ENCODE peak calls at places on chromosomes 12 and 14, in nine cellular contexts. One of them, this sample, is unnamed.

GRCh38 chr14:73211251-73211650 is 26.1 kb upstream of the PAPLN start:
- DNase-seq in fibroblast of the aortic adventitia: no peak
- DNase-seq in amniotic epithelial cell: no peak
- DNase-seq in CD4-positive, alpha-beta T cell: no peak
- DNase-seq in AG08396: no peak
- DNase-seq in activated CD4-positive, alpha-beta T cell treated with anti-CD3 and anti-CD28 coated beads, Interleukin-2, amount 50 U/mL, for 4 hours: no peak
- DNase-seq in esophagus squamous epithelium: no peak
- DNase-seq in ascending aorta: no peak
- DNase-seq in CD8-positive, alpha-beta T cell: no peak
- DNase-seq in this sample: no peak

GRCh38 chr14:52051861-52052260 is 17.0 kb downstream of the NID2 start:
- DNase-seq in AG08396: no peak
- DNase-seq in activated CD4-positive, alpha-beta T cell treated with anti-CD3 and anti-CD28 coated beads, Interleukin-2, amount 50 U/mL, for 4 hours: no peak
- DNase-seq in amniotic epithelial cell: peak; percentile 85
- DNase-seq in CD8-positive, alpha-beta T cell: no peak
- DNase-seq in ascending aorta: no peak
- DNase-seq in esophagus squamous epithelium: no peak
- DNase-seq in fibroblast of the aortic adventitia: peak; percentile 65
- DNase-seq in CD4-positive, alpha-beta T cell: no peak
- DNase-seq in this sample: no peak

GRCh38 chr14:89477391-89477790 is 60.4 kb upstream of the FOXN3 start:
- DNase-seq in CD4-positive, alpha-beta T cell: no peak
- DNase-seq in amniotic epithelial cell: no peak
- DNase-seq in ascending aorta: peak; percentile 76
- DNase-seq in AG08396: no peak
- DNase-seq in activated CD4-positive, alpha-beta T cell treated with anti-CD3 and anti-CD28 coated beads, Interleukin-2, amount 50 U/mL, for 4 hours: no peak
- DNase-seq in fibroblast of the aortic adventitia: peak; percentile 27
- DNase-seq in CD8-positive, alpha-beta T cell: no peak
- DNase-seq in esophagus squamous epithelium: no peak
- DNase-seq in this sample: no peak

GRCh38 chr12:94930216-94930654 is 73.3 kb downstream of the NDUFA12 start:
- DNase-seq in CD4-positive, alpha-beta T cell: no peak
- DNase-seq in activated CD4-positive, alpha-beta T cell treated with anti-CD3 and anti-CD28 coated beads, Interleukin-2, amount 50 U/mL, for 4 hours: no peak
- DNase-seq in ascending aorta: no peak
- DNase-seq in fibroblast of the aortic adventitia: no peak
- DNase-seq in AG08396: no peak
- DNase-seq in esophagus squamous epithelium: no peak
- DNase-seq in amniotic epithelial cell: no peak
- DNase-seq in CD8-positive, alpha-beta T cell: no peak
- DNase-seq in this sample: no peak

GRCh38 chr12:80858356-80858755 is 79.4 kb downstream of the LIN7A start:
- DNase-seq in amniotic epithelial cell: no peak
- DNase-seq in activated CD4-positive, alpha-beta T cell treated with anti-CD3 and anti-CD28 coated beads, Interleukin-2, amount 50 U/mL, for 4 hours: no peak
- DNase-seq in CD8-positive, alpha-beta T cell: no peak
- DNase-seq in esophagus squamous epithelium: no peak
- DNase-seq in AG08396: no peak
- DNase-seq in fibroblast of the aortic adventitia: peak; percentile 17
- DNase-seq in CD4-positive, alpha-beta T cell: no peak
- DNase-seq in ascending aorta: no peak
- DNase-seq in this sample: no peak

GRCh38 chr12:57451233-57451778 is 3.8 kb upstream of the INHBE start:
- DNase-seq in AG08396: no peak
- DNase-seq in activated CD4-positive, alpha-beta T cell treated with anti-CD3 and anti-CD28 coated beads, Interleukin-2, amount 50 U/mL, for 4 hours: no peak
- DNase-seq in CD4-positive, alpha-beta T cell: no peak
- DNase-seq in CD8-positive, alpha-beta T cell: no peak
- DNase-seq in ascending aorta: no peak
- DNase-seq in fibroblast of the aortic adventitia: no peak
- DNase-seq in esophagus squamous epithelium: no peak
- DNase-seq in amniotic epithelial cell: peak; percentile 23
- DNase-seq in this sample: no peak

GRCh38 chr12:56903374-56903773 is 30.8 kb downstream of the SDR9C7 start:
- DNase-seq in CD4-positive, alpha-beta T cell: no peak
- DNase-seq in esophagus squamous epithelium: no peak
- DNase-seq in AG08396: no peak
- DNase-seq in ascending aorta: no peak
- DNase-seq in CD8-positive, alpha-beta T cell: no peak
- DNase-seq in activated CD4-positive, alpha-beta T cell treated with anti-CD3 and anti-CD28 coated beads, Interleukin-2, amount 50 U/mL, for 4 hours: no peak
- DNase-seq in fibroblast of the aortic adventitia: no peak
- DNase-seq in amniotic epithelial cell: no peak
- DNase-seq in this sample: no peak

GRCh38 chr14:45947785-45948184 is 694.8 kb upstream of the MIS18BP1 start:
- DNase-seq in amniotic epithelial cell: no peak
- DNase-seq in esophagus squamous epithelium: no peak
- DNase-seq in CD4-positive, alpha-beta T cell: no peak
- DNase-seq in fibroblast of the aortic adventitia: no peak
- DNase-seq in CD8-positive, alpha-beta T cell: no peak
- DNase-seq in activated CD4-positive, alpha-beta T cell treated with anti-CD3 and anti-CD28 coated beads, Interleukin-2, amount 50 U/mL, for 4 hours: no peak
- DNase-seq in ascending aorta: no peak
- DNase-seq in AG08396: no peak
- DNase-seq in this sample: no peak

GRCh38 chr12:24759155-24759554 is 189.7 kb downstream of the BCAT1 start:
- DNase-seq in AG08396: no peak
- DNase-seq in fibroblast of the aortic adventitia: peak; percentile 38
- DNase-seq in ascending aorta: no peak
- DNase-seq in esophagus squamous epithelium: no peak
- DNase-seq in CD4-positive, alpha-beta T cell: no peak
- DNase-seq in CD8-positive, alpha-beta T cell: no peak
- DNase-seq in activated CD4-positive, alpha-beta T cell treated with anti-CD3 and anti-CD28 coated beads, Interleukin-2, amount 50 U/mL, for 4 hours: no peak
- DNase-seq in amniotic epithelial cell: peak; percentile 95
- DNase-seq in this sample: no peak

GRCh38 chr12:19970116-19970515 is 398.2 kb upstream of the PDE3A start:
- DNase-seq in ascending aorta: no peak
- DNase-seq in CD8-positive, alpha-beta T cell: no peak
- DNase-seq in activated CD4-positive, alpha-beta T cell treated with anti-CD3 and anti-CD28 coated beads, Interleukin-2, amount 50 U/mL, for 4 hours: no peak
- DNase-seq in amniotic epithelial cell: peak; percentile 95
- DNase-seq in AG08396: no peak
- DNase-seq in CD4-positive, alpha-beta T cell: no peak
- DNase-seq in fibroblast of the aortic adventitia: peak; percentile 87
- DNase-seq in esophagus squamous epithelium: no peak
- DNase-seq in this sample: no peak

GRCh38 chr12:115507951-115508722 is 769.4 kb downstream of the MED13L start:
- DNase-seq in esophagus squamous epithelium: no peak
- DNase-seq in amniotic epithelial cell: no peak
- DNase-seq in activated CD4-positive, alpha-beta T cell treated with anti-CD3 and anti-CD28 coated beads, Interleukin-2, amount 50 U/mL, for 4 hours: no peak
- DNase-seq in fibroblast of the aortic adventitia: no peak
- DNase-seq in CD4-positive, alpha-beta T cell: no peak
- DNase-seq in CD8-positive, alpha-beta T cell: no peak
- DNase-seq in AG08396: no peak
- DNase-seq in ascending aorta: no peak
- DNase-seq in this sample: no peak

GRCh38 chr14:77598366-77599050 is 17.9 kb downstream of the SPTLC2 start:
- DNase-seq in AG08396: no peak
- DNase-seq in CD4-positive, alpha-beta T cell: peak; percentile 10
- DNase-seq in activated CD4-positive, alpha-beta T cell treated with anti-CD3 and anti-CD28 coated beads, Interleukin-2, amount 50 U/mL, for 4 hours: no peak
- DNase-seq in fibroblast of the aortic adventitia: peak; percentile 32
- DNase-seq in CD8-positive, alpha-beta T cell: no peak
- DNase-seq in amniotic epithelial cell: peak; percentile 15
- DNase-seq in ascending aorta: no peak
- DNase-seq in esophagus squamous epithelium: no peak
- DNase-seq in this sample: no peak

GRCh38 chr12:26287666-26288408 is 92.5 kb downstream of the SSPN start:
- DNase-seq in amniotic epithelial cell: peak; percentile 26
- DNase-seq in CD8-positive, alpha-beta T cell: no peak
- DNase-seq in fibroblast of the aortic adventitia: peak; percentile 84
- DNase-seq in AG08396: peak; percentile 9
- DNase-seq in ascending aorta: peak; percentile 77
- DNase-seq in esophagus squamous epithelium: no peak
- DNase-seq in activated CD4-positive, alpha-beta T cell treated with anti-CD3 and anti-CD28 coated beads, Interleukin-2, amount 50 U/mL, for 4 hours: no peak
- DNase-seq in CD4-positive, alpha-beta T cell: no peak
- DNase-seq in this sample: no peak

This sample was measured in coronary artery.